ENCODE peak calls at places on chromosomes 5 and 9, in nine cellular contexts. A is cardiac fibroblast, Y is astrocyte of the spinal cord, G is ovary, B is fibroblast of pulmonary artery, Z is GM12864, R is brain microvascular endothelial cell, O is mammary epithelial cell, L is A549. I is an unnamed sample.

GRCh38 chr5:116375926-116376325 is 198.7 kb downstream of the SEMA6A start:
- DNase-seq in A (no peak), Y (no peak), G (no peak), B (no peak), Z (no peak), R (no peak), O (no peak), L (no peak), I (no peak)

GRCh38 chr5:124754206-124754927 is 7.9 kb upstream of the ZNF608 start:
- DNase-seq in A (no peak), Y (no peak), G (no peak), B (no peak), Z (no peak), R (no peak), O (no peak), L (no peak), I (no peak)

GRCh38 chr9:109320338-109320733 is 523 bp downstream of the EPB41L4B start:
- DNase-seq in A (no peak), Y (no peak), G (no peak), B (no peak), Z (no peak), R (no peak), O (no peak), L (no peak), I (no peak)

GRCh38 chr9:80218336-80218735 is 646.6 kb downstream of the TLE4 start:
- DNase-seq in A (no peak), Y (no peak), G (no peak), B (no peak), Z (no peak), R (no peak), O (no peak), L (no peak), I (no peak)

GRCh38 chr9:7186175-7186574 is 428.4 kb downstream of the KDM4C start:
- DNase-seq in A (peak), Y (no peak), G (no peak), B (peak), Z (no peak), R (peak), O (peak), L (no peak), I (no peak)

GRCh38 chr5:33068786-33069185 is 357.7 kb downstream of the NPR3 start:
- DNase-seq in A (peak), Y (no peak), G (no peak), B (no peak), Z (no peak), R (no peak), O (peak), L (no peak), I (no peak)

GRCh38 chr9:88197016-88197415 is 58.7 kb upstream of the SPATA31C2 start:
- DNase-seq in A (peak), Y (peak), G (peak), B (peak), Z (no peak), R (peak), O (peak), L (no peak), I (peak)

GRCh38 chr9:112074250-112075008 is 100.7 kb downstream of the SUSD1 start:
- DNase-seq in A (peak), Y (peak), G (peak), B (peak), Z (peak), R (peak), O (peak), L (no peak), I (peak)

GRCh38 chr5:83245037-83245436 is 167.7 kb downstream of the XRCC4 start:
- DNase-seq in A (no peak), Y (no peak), G (no peak), B (no peak), Z (no peak), R (no peak), O (no peak), L (no peak), I (no peak)

GRCh38 chr5:95110112-95110511 is 174.8 kb downstream of the MCTP1 start:
- DNase-seq in A (no peak), Y (no peak), G (no peak), B (no peak), Z (no peak), R (no peak), O (no peak), L (no peak), I (no peak)

GRCh38 chr5:78838753-78839152 is 146.4 kb downstream of the ARSB start:
- DNase-seq in A (no peak), Y (no peak), G (no peak), B (no peak), Z (no peak), R (no peak), O (no peak), L (no peak), I (no peak)

GRCh38 chr9:90838098-90838497 is 36.5 kb downstream of the SYK start:
- DNase-seq in A (no peak), Y (no peak), G (no peak), B (no peak), Z (no peak), R (no peak), O (no peak), L (no peak), I (no peak)

GRCh38 chr9:91935805-91936204 is 14.2 kb downstream of the ROR2 start:
- DNase-seq in A (no peak), Y (no peak), G (no peak), B (no peak), Z (no peak), R (no peak), O (no peak), L (no peak), I (no peak)

GRCh38 chr9:8817335-8817734 is 1017.8 kb upstream of the DMAC1 start:
- DNase-seq in A (no peak), Y (no peak), G (no peak), B (no peak), Z (no peak), R (no peak), O (no peak), L (no peak), I (no peak)

GRCh38 chr9:32294051-32294600 is 90.3 kb upstream of the ACO1 start:
- DNase-seq in A (no peak), Y (no peak), G (no peak), B (no peak), Z (no peak), R (no peak), O (no peak), L (no peak), I (no peak)

GRCh38 chr9:91060520-91061343 is 259.1 kb downstream of the SYK start:
- DNase-seq in A (peak), Y (peak), G (peak), B (peak), Z (no peak), R (peak), O (peak), L (peak), I (peak)

GRCh38 chr5:72407541-72407940 is 87.4 kb downstream of the PTCD2 start:
- DNase-seq in A (peak), Y (no peak), G (no peak), B (no peak), Z (no peak), R (no peak), O (peak), L (no peak), I (no peak)

GRCh38 chr9:30382271-30382670 is 2002.2 kb upstream of the ACO1 start:
- DNase-seq in A (peak), Y (no peak), G (no peak), B (peak), Z (no peak), R (no peak), O (no peak), L (no peak), I (no peak)

GRCh38 chr5:33120671-33121070 is 320.1 kb upstream of the TARS1 start:
- DNase-seq in A (peak), Y (peak), G (no peak), B (peak), Z (no peak), R (peak), O (no peak), L (no peak), I (peak)

GRCh38 chr5:95899848-95900247 is 61.8 kb downstream of the ELL2 start:
- DNase-seq in A (no peak), Y (no peak), G (no peak), B (no peak), Z (no peak), R (no peak), O (no peak), L (no peak), I (no peak)

GRCh38 chr9:98605116-98605515 is 103.6 kb downstream of the GABBR2 start:
- DNase-seq in A (no peak), Y (no peak), G (no peak), B (no peak), Z (no peak), R (no peak), O (no peak), L (no peak), I (no peak)

GRCh38 chr5:113169720-113170119 is 193.1 kb downstream of the DCP2 start:
- DNase-seq in A (peak), Y (no peak), G (no peak), B (peak), Z (no peak), R (no peak), O (no peak), L (no peak), I (no peak)

GRCh38 chr9:84054341-84055010 is 73.9 kb downstream of the RMI1 start:
- DNase-seq in A (no peak), Y (no peak), G (no peak), B (no peak), Z (no peak), R (peak), O (no peak), L (no peak), I (no peak)

GRCh38 chr9:121609845-121610637 is 41.4 kb upstream of the DAB2IP start:
- DNase-seq in A (peak), Y (peak), G (peak), B (peak), Z (no peak), R (peak), O (peak), L (peak), I (no peak)

GRCh38 chr9:650362-650761 is 191.1 kb upstream of the DMRT1 start:
- DNase-seq in A (no peak), Y (no peak), G (no peak), B (peak), Z (no peak), R (no peak), O (no peak), L (no peak), I (no peak)

GRCh38 chr5:78504726-78505431 is 143.7 kb downstream of the LHFPL2 start:
- DNase-seq in A (peak), Y (peak), G (peak), B (peak), Z (no peak), R (peak), O (peak), L (peak), I (peak)

GRCh38 chr5:174311531-174312269 is 266.2 kb downstream of the NSG2 start:
- DNase-seq in A (peak), Y (peak), G (peak), B (peak), Z (no peak), R (peak), O (peak), L (peak), I (no peak)

GRCh38 chr9:97934321-97935115 is 3.5 kb downstream of the HEMGN start:
- DNase-seq in A (no peak), Y (no peak), G (no peak), B (no peak), Z (no peak), R (no peak), O (no peak), L (no peak), I (no peak)

GRCh38 chr9:5321058-5321457 is 16.5 kb upstream of the RLN2 start:
- DNase-seq in A (peak), Y (no peak), G (no peak), B (peak), Z (no peak), R (no peak), O (peak), L (no peak), I (no peak)
- TF ChIP-seq CTCF in A (peak), Y (peak), G (no peak), B (peak), Z (no peak), R (peak), O (peak), L (no peak), I (peak)

DNA sequence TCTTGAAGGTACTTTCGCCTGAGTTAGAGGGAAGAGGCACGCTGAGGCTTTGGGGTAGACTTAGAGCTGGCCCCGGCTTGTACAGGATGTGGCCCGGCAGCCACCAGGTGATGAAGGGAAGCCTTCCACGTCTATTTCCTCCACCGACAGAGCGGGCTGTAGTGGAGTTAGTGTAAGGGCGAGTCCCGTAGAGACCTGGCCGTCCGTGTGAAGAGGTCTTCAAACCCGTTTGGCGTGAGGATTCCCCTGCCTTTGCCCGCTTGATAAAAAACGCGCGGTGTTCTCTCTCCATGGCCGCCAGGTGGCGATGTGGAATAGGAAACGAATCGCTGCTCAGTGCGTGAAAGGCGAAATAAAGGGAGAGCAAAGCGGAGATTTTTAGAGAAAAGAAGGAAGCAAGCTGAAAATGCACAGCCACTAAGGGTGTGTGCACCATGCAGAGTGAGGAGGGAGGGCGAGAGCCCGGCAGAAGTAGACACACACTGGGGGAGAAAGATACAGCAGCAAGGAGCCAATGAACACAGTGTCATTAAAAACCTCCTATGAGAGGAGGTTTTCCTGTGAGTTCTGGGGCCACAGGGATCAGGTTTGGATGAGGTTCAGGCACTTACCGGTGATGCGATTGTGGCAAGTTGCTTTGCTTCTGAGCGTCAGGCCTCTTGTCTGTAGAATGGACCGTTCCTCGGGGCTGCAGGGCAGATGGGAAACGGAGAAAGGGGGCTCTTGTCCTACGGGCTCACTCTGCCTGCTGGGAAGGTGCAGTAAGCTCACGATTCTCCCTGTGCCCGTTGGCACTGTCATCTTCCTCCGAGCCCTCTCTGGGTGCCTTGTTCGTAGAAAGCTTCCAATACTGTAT is 34.2 kb downstream of the STC2 start:
- DNase-seq in A (peak), Y (peak), G (peak), B (peak), Z (peak), R (peak), O (peak), L (peak), I (peak)
- H3K4me3 ChIP-seq in A (peak), Y (no peak), G (no peak), B (no peak), Z (no peak), R (peak), O (no peak), L (peak), I (no peak)

DNA sequence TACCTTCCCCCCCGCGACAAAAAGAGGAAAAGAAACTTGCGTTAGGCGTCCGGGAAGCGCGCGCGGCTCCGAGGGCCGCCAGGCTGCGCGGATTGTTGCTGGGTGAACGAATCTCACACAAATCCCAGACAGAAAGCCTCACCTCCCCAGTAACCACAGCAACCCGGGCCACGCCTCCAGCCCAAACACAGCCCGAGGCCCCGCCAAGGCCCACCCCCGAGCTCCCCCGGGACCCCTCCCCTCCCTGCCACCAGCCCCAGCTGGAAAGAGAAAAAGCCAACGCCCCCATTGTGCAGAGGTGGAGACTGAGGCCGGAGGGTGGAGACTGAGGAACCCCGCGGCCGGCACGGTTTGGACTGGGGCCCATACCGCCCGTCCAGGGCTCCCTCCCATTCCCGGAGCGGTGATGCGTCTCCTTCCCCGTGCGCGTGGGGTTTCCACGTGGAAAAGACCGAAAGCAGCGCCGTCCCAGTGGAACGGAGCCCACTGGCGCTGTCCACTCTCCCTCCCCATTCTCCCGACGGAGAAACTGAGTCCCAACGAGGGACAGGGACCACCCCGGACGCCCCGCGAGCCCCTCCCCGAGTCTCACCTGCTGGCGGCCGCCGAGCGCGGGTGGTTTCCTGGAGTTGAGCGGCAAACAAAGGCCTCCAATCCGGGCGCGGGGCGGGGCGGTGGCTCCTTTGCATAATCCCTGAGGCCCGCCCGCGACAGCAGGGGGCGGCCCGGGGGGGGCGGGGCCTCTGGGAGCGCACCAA is 10.2 kb upstream of the AKNA start:
- DNase-seq in A (peak), Y (peak), G (peak), B (peak), Z (peak), R (peak), O (peak), L (peak), I (peak)
- TF ChIP-seq CTCF in A (no peak), Y (no peak), G (peak), B (no peak), Z (no peak), R (no peak), O (no peak), L (no peak), I (no peak)

GRCh38 chr9:81682797-81683196 is 6.5 kb downstream of the TLE1 start:
- DNase-seq in A (peak), Y (peak), G (no peak), B (peak), Z (no peak), R (peak), O (no peak), L (no peak), I (no peak)

GRCh38 chr9:81683214-81683613 is 6.1 kb downstream of the TLE1 start:
- DNase-seq in A (no peak), Y (no peak), G (no peak), B (no peak), Z (no peak), R (no peak), O (no peak), L (no peak), I (no peak)

GRCh38 chr9:81685763-81686613 is 3.4 kb downstream of the TLE1 start:
- DNase-seq in A (peak), Y (peak), G (no peak), B (peak), Z (no peak), R (peak), O (peak), L (no peak), I (no peak)

GRCh38 chr9:81682177-81682576 is 7.2 kb downstream of the TLE1 start:
- DNase-seq in A (no peak), Y (no peak), G (no peak), B (no peak), Z (no peak), R (no peak), O (no peak), L (no peak), I (no peak)

DNA sequence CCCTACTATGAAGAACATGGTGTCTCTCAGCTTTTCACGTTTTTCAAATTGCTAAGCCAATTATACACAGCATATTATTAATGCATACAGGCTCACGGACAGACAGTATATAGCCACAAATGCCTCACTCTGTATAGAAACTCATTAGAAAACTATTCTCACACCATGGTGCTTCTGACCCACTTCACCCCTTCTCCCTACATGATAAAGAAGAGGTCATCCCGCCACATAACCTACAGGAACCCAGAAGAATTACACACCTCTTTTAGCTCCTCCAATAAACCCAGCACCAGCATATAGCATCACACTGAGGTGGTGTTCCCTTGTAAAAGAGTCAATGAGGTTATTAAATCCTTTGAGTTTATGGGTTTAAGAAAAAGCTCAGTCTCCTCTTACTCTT is 5.6 kb downstream of the TLE1 start:
- DNase-seq in A (no peak), Y (no peak), G (no peak), B (no peak), Z (no peak), R (no peak), O (no peak), L (no peak), I (no peak)
- H3K4me3 ChIP-seq in A (no peak), Y (no peak), G (no peak), B (no peak), Z (no peak), R (no peak), O (no peak), L (no peak), I (no peak)

GRCh38 chr5:149904293-149904886 is 40.2 kb downstream of the PDE6A start:
- DNase-seq in A (no peak), Y (no peak), G (no peak), B (no peak), Z (no peak), R (no peak), O (no peak), L (no peak), I (no peak)
- TF ChIP-seq CTCF in A (no peak), Y (no peak), G (no peak), B (no peak), Z (no peak), R (no peak), O (no peak), L (no peak), I (no peak)

GRCh38 chr5:24643880-24644279 is 898 bp downstream of the CDH10 start:
- DNase-seq in A (no peak), Y (no peak), G (no peak), B (no peak), Z (no peak), R (no peak), O (no peak), L (no peak), I (no peak)
- H3K4me3 ChIP-seq in A (no peak), Y (no peak), G (no peak), B (no peak), Z (no peak), R (no peak), O (no peak), L (no peak), I (no peak)

DNA sequence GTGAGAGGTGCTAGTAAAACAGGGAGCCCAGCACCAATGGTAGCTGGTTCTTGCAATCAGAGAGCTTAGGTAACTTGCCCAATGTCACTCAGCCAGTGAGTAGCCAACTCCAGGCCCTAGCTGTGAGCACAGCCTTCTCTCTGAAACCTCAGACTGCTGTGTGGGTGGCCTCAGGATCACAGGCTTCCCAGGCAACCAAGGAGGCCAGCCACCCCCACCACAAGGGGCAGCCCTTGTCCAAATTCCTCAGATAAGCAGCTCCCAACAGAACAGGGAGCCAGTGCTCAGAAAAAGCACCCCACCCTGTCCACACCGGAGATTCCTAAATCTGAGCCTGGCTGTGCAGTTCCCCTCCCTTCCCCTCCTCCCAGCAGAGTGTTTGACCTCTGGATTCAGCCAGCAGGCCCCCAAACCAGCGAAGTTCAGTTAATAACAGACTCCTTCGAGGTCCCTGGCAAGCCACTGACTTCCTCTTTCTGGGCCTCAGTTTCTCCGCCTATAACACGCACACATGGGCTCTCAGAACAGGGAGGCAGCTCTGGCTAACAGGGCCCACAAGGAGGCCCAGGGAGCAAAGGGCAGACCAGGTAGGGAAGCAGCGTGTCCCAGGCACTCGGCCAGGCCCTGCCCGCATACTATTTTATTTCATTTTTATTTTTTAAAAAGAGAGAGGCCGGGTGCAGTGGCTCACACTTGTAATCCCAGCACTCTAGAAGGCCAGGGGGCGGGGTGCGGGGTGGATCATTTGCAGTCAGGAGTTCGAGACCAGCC is 2.7 kb downstream of the EEIG1 start:
- DNase-seq in A (peak), Y (peak), G (peak), B (peak), Z (no peak), R (peak), O (peak), L (peak), I (peak)
- TF ChIP-seq CTCF in A (peak), Y (no peak), G (no peak), B (no peak), Z (no peak), R (peak), O (peak), L (no peak), I (peak)

I was measured in AG09309.